ENCODE peak calls at places on chromosomes 3 and 15, in nine cellular contexts. One of them, this sample, is unnamed.

GRCh38 chr3:194000712-194001111 is 135.2 kb upstream of the HES1 start:
- DNase-seq in fibroblast of gingiva: no peak
- DNase-seq in activated B cell treated with CpG ODN at 0.5 μM for 24 hours: no peak
- DNase-seq in AG09319: no peak
- DNase-seq in non-pigmented ciliary epithelial cell: no peak
- DNase-seq in AG10803: no peak
- DNase-seq in T-cell: no peak
- DNase-seq in fibroblast of the aortic adventitia: no peak
- DNase-seq in ACHN: no peak
- DNase-seq in this sample: no peak

GRCh38 chr3:49867871-49868321 is 1.8 kb downstream of the CAMKV start:
- DNase-seq in fibroblast of gingiva: no peak
- DNase-seq in fibroblast of the aortic adventitia: peak; percentile 54
- DNase-seq in AG10803: peak; percentile 21
- DNase-seq in ACHN: peak; percentile 53
- DNase-seq in activated B cell treated with CpG ODN at 0.5 μM for 24 hours: no peak
- DNase-seq in T-cell: no peak
- DNase-seq in AG09319: no peak
- DNase-seq in non-pigmented ciliary epithelial cell: no peak
- DNase-seq in this sample: no peak

GRCh38 chr3:9582332-9582731 is 28.7 kb upstream of the LHFPL4 start:
- DNase-seq in AG10803: no peak
- DNase-seq in non-pigmented ciliary epithelial cell: no peak
- DNase-seq in AG09319: no peak
- DNase-seq in fibroblast of the aortic adventitia: no peak
- DNase-seq in activated B cell treated with CpG ODN at 0.5 μM for 24 hours: no peak
- DNase-seq in ACHN: no peak
- DNase-seq in T-cell: no peak
- DNase-seq in fibroblast of gingiva: no peak
- DNase-seq in this sample: no peak

GRCh38 chr15:52728899-52729298 is 49.7 kb upstream of the ATOSA start:
- DNase-seq in fibroblast of gingiva: peak; percentile 53
- DNase-seq in non-pigmented ciliary epithelial cell: no peak
- DNase-seq in AG10803: peak; percentile 69
- DNase-seq in T-cell: no peak
- DNase-seq in fibroblast of the aortic adventitia: peak; percentile 66
- DNase-seq in AG09319: peak; percentile 49
- DNase-seq in activated B cell treated with CpG ODN at 0.5 μM for 24 hours: no peak
- DNase-seq in ACHN: no peak
- DNase-seq in this sample: no peak

GRCh38 chr3:176522436-176522835 is 674.8 kb downstream of the TBL1XR1 start:
- DNase-seq in fibroblast of gingiva: no peak
- DNase-seq in fibroblast of the aortic adventitia: no peak
- DNase-seq in non-pigmented ciliary epithelial cell: no peak
- DNase-seq in ACHN: no peak
- DNase-seq in T-cell: no peak
- DNase-seq in AG10803: no peak
- DNase-seq in AG09319: no peak
- DNase-seq in activated B cell treated with CpG ODN at 0.5 μM for 24 hours: no peak
- DNase-seq in this sample: no peak

GRCh38 chr3:169948559-169949371 is 17.8 kb upstream of the SEC62 start:
- DNase-seq in ACHN: no peak
- DNase-seq in non-pigmented ciliary epithelial cell: no peak
- DNase-seq in fibroblast of the aortic adventitia: no peak
- DNase-seq in fibroblast of gingiva: no peak
- DNase-seq in activated B cell treated with CpG ODN at 0.5 μM for 24 hours: no peak
- DNase-seq in AG09319: no peak
- DNase-seq in T-cell: no peak
- DNase-seq in AG10803: no peak
- DNase-seq in this sample: no peak

GRCh38 chr15:40511093-40511471 is 40.3 kb downstream of the CHST14 start:
- DNase-seq in activated B cell treated with CpG ODN at 0.5 μM for 24 hours: peak; percentile 43
- DNase-seq in T-cell: no peak
- DNase-seq in non-pigmented ciliary epithelial cell: no peak
- DNase-seq in fibroblast of the aortic adventitia: no peak
- DNase-seq in AG10803: peak; percentile 15
- DNase-seq in ACHN: no peak
- DNase-seq in fibroblast of gingiva: no peak
- DNase-seq in AG09319: no peak
- DNase-seq in this sample: peak; percentile 6

GRCh38 chr3:67416703-67417102 is 237.7 kb downstream of the SUCLG2 start:
- DNase-seq in T-cell: no peak
- DNase-seq in non-pigmented ciliary epithelial cell: no peak
- DNase-seq in fibroblast of gingiva: no peak
- DNase-seq in activated B cell treated with CpG ODN at 0.5 μM for 24 hours: no peak
- DNase-seq in AG10803: no peak
- DNase-seq in ACHN: no peak
- DNase-seq in AG09319: no peak
- DNase-seq in fibroblast of the aortic adventitia: no peak
- DNase-seq in this sample: no peak

GRCh38 chr3:5010706-5011554 is 31.7 kb downstream of the BHLHE40 start:
- DNase-seq in AG10803: peak; percentile 78
- DNase-seq in ACHN: no peak
- DNase-seq in T-cell: no peak
- DNase-seq in AG09319: peak; percentile 69
- DNase-seq in non-pigmented ciliary epithelial cell: no peak
- DNase-seq in activated B cell treated with CpG ODN at 0.5 μM for 24 hours: no peak
- DNase-seq in fibroblast of the aortic adventitia: no peak
- DNase-seq in fibroblast of gingiva: peak; percentile 73
- DNase-seq in this sample: peak; percentile 52

GRCh38 chr15:66154581-66154980 is 99.0 kb downstream of the MEGF11 start:
- DNase-seq in non-pigmented ciliary epithelial cell: no peak
- DNase-seq in AG10803: no peak
- DNase-seq in activated B cell treated with CpG ODN at 0.5 μM for 24 hours: no peak
- DNase-seq in fibroblast of gingiva: no peak
- DNase-seq in fibroblast of the aortic adventitia: no peak
- DNase-seq in ACHN: no peak
- DNase-seq in AG09319: no peak
- DNase-seq in T-cell: no peak
- DNase-seq in this sample: no peak

GRCh38 chr3:114406286-114406685 is 112.5 kb downstream of the TIGIT start:
- DNase-seq in AG09319: peak; percentile 38
- DNase-seq in fibroblast of gingiva: peak; percentile 83
- DNase-seq in T-cell: no peak
- DNase-seq in ACHN: no peak
- DNase-seq in non-pigmented ciliary epithelial cell: peak; percentile 37
- DNase-seq in AG10803: peak; percentile 89
- DNase-seq in activated B cell treated with CpG ODN at 0.5 μM for 24 hours: no peak
- DNase-seq in fibroblast of the aortic adventitia: no peak
- DNase-seq in this sample: no peak

GRCh38 chr3:30751610-30752299 is 142.7 kb downstream of the GADL1 start:
- DNase-seq in AG09319: peak; percentile 15
- DNase-seq in activated B cell treated with CpG ODN at 0.5 μM for 24 hours: peak; percentile 20
- DNase-seq in fibroblast of the aortic adventitia: peak; percentile 68
- DNase-seq in AG10803: peak; percentile 32
- DNase-seq in fibroblast of gingiva: peak; percentile 10
- DNase-seq in ACHN: peak; percentile 28
- DNase-seq in non-pigmented ciliary epithelial cell: peak; percentile 34
- DNase-seq in T-cell: peak; percentile 52
- DNase-seq in this sample: peak; percentile 6

GRCh38 chr3:49759226-49759625 is 27.1 kb downstream of the IP6K1 start:
- DNase-seq in fibroblast of gingiva: no peak
- DNase-seq in non-pigmented ciliary epithelial cell: no peak
- DNase-seq in fibroblast of the aortic adventitia: peak; percentile 7
- DNase-seq in AG10803: no peak
- DNase-seq in ACHN: no peak
- DNase-seq in T-cell: no peak
- DNase-seq in AG09319: no peak
- DNase-seq in activated B cell treated with CpG ODN at 0.5 μM for 24 hours: no peak
- DNase-seq in this sample: no peak

GRCh38 chr3:27791956-27792355 is 69.8 kb upstream of the EOMES start:
- DNase-seq in ACHN: no peak
- DNase-seq in fibroblast of the aortic adventitia: no peak
- DNase-seq in AG09319: no peak
- DNase-seq in activated B cell treated with CpG ODN at 0.5 μM for 24 hours: no peak
- DNase-seq in AG10803: no peak
- DNase-seq in non-pigmented ciliary epithelial cell: no peak
- DNase-seq in T-cell: no peak
- DNase-seq in fibroblast of gingiva: no peak
- DNase-seq in this sample: no peak

GRCh38 chr15:96585634-96586386 is 255.3 kb downstream of the NR2F2 start:
- DNase-seq in non-pigmented ciliary epithelial cell: no peak
- DNase-seq in fibroblast of gingiva: no peak
- DNase-seq in AG09319: peak; percentile 2
- DNase-seq in T-cell: no peak
- DNase-seq in AG10803: peak; percentile 6
- DNase-seq in activated B cell treated with CpG ODN at 0.5 μM for 24 hours: no peak
- DNase-seq in fibroblast of the aortic adventitia: peak; percentile 14
- DNase-seq in ACHN: peak; percentile 32
- DNase-seq in this sample: no peak

GRCh38 chr3:169181666-169182065 is 481.8 kb downstream of the MECOM start:
- DNase-seq in fibroblast of gingiva: no peak
- DNase-seq in activated B cell treated with CpG ODN at 0.5 μM for 24 hours: no peak
- DNase-seq in AG10803: no peak
- DNase-seq in non-pigmented ciliary epithelial cell: no peak
- DNase-seq in ACHN: no peak
- DNase-seq in fibroblast of the aortic adventitia: no peak
- DNase-seq in AG09319: no peak
- DNase-seq in T-cell: no peak
- DNase-seq in this sample: no peak

GRCh38 chr15:100207053-100207452 is 134.7 kb downstream of the ADAMTS17 start:
- DNase-seq in fibroblast of the aortic adventitia: no peak
- DNase-seq in ACHN: no peak
- DNase-seq in activated B cell treated with CpG ODN at 0.5 μM for 24 hours: no peak
- DNase-seq in AG09319: no peak
- DNase-seq in non-pigmented ciliary epithelial cell: no peak
- DNase-seq in AG10803: no peak
- DNase-seq in T-cell: no peak
- DNase-seq in fibroblast of gingiva: no peak
- DNase-seq in this sample: no peak

GRCh38 chr3:133330043-133330442 is 69.8 kb upstream of the BFSP2 start:
- DNase-seq in ACHN: no peak
- DNase-seq in T-cell: no peak
- DNase-seq in AG10803: no peak
- DNase-seq in non-pigmented ciliary epithelial cell: no peak
- DNase-seq in AG09319: no peak
- DNase-seq in fibroblast of the aortic adventitia: no peak
- DNase-seq in activated B cell treated with CpG ODN at 0.5 μM for 24 hours: no peak
- DNase-seq in fibroblast of gingiva: no peak
- DNase-seq in this sample: no peak

GRCh38 chr3:141422961-141423582 is 54.8 kb downstream of the ZBTB38 start:
- DNase-seq in AG10803: no peak
- DNase-seq in activated B cell treated with CpG ODN at 0.5 μM for 24 hours: no peak
- DNase-seq in fibroblast of gingiva: no peak
- DNase-seq in AG09319: no peak
- DNase-seq in ACHN: no peak
- DNase-seq in T-cell: no peak
- DNase-seq in fibroblast of the aortic adventitia: no peak
- DNase-seq in non-pigmented ciliary epithelial cell: no peak
- DNase-seq in this sample: no peak

GRCh38 chr15:66709884-66710283 is 7.8 kb downstream of the SMAD6 start:
- DNase-seq in T-cell: no peak
- DNase-seq in fibroblast of the aortic adventitia: no peak
- DNase-seq in non-pigmented ciliary epithelial cell: no peak
- DNase-seq in AG09319: no peak
- DNase-seq in fibroblast of gingiva: no peak
- DNase-seq in activated B cell treated with CpG ODN at 0.5 μM for 24 hours: no peak
- DNase-seq in AG10803: no peak
- DNase-seq in ACHN: no peak
- DNase-seq in this sample: no peak

GRCh38 chr3:38649500-38650247 is at the start of gene SCN5A:
- DNase-seq in fibroblast of gingiva: no peak
- DNase-seq in ACHN: peak; percentile 31
- DNase-seq in fibroblast of the aortic adventitia: no peak
- DNase-seq in AG09319: no peak
- DNase-seq in non-pigmented ciliary epithelial cell: no peak
- DNase-seq in T-cell: peak; percentile 31
- DNase-seq in AG10803: no peak
- DNase-seq in activated B cell treated with CpG ODN at 0.5 μM for 24 hours: no peak
- DNase-seq in this sample: peak; percentile 31

GRCh38 chr3:142209655-142210054 is 15.7 kb downstream of the GK5 start:
- DNase-seq in AG10803: peak; percentile 83
- DNase-seq in activated B cell treated with CpG ODN at 0.5 μM for 24 hours: no peak
- DNase-seq in T-cell: no peak
- DNase-seq in ACHN: no peak
- DNase-seq in fibroblast of the aortic adventitia: peak; percentile 97
- DNase-seq in fibroblast of gingiva: peak; percentile 88
- DNase-seq in non-pigmented ciliary epithelial cell: peak; percentile 42
- DNase-seq in AG09319: peak; percentile 49
- DNase-seq in this sample: no peak

GRCh38 chr3:100106531-100107155 is 7.7 kb downstream of the FILIP1L start:
- DNase-seq in fibroblast of the aortic adventitia: peak; percentile 59
- DNase-seq in ACHN: no peak
- DNase-seq in fibroblast of gingiva: no peak
- DNase-seq in AG09319: no peak
- DNase-seq in T-cell: no peak
- DNase-seq in non-pigmented ciliary epithelial cell: no peak
- DNase-seq in AG10803: peak; percentile 40
- DNase-seq in activated B cell treated with CpG ODN at 0.5 μM for 24 hours: no peak
- DNase-seq in this sample: no peak

GRCh38 chr3:72246685-72247084 is 461.7 kb upstream of the PROK2 start:
- DNase-seq in fibroblast of gingiva: no peak
- DNase-seq in non-pigmented ciliary epithelial cell: no peak
- DNase-seq in T-cell: no peak
- DNase-seq in activated B cell treated with CpG ODN at 0.5 μM for 24 hours: no peak
- DNase-seq in fibroblast of the aortic adventitia: no peak
- DNase-seq in AG09319: no peak
- DNase-seq in AG10803: no peak
- DNase-seq in ACHN: no peak
- DNase-seq in this sample: no peak

GRCh38 chr3:196942915-196943277 is 568 bp upstream of the NCBP2 start:
- DNase-seq in ACHN: no peak
- DNase-seq in activated B cell treated with CpG ODN at 0.5 μM for 24 hours: no peak
- DNase-seq in fibroblast of the aortic adventitia: no peak
- DNase-seq in AG09319: no peak
- DNase-seq in AG10803: no peak
- DNase-seq in T-cell: no peak
- DNase-seq in fibroblast of gingiva: no peak
- DNase-seq in non-pigmented ciliary epithelial cell: no peak
- DNase-seq in this sample: no peak

GRCh38 chr15:65791335-65792129 is 561 bp downstream of the DENND4A start:
- DNase-seq in AG10803: no peak
- DNase-seq in fibroblast of the aortic adventitia: peak; percentile 39
- DNase-seq in AG09319: no peak
- DNase-seq in activated B cell treated with CpG ODN at 0.5 μM for 24 hours: no peak
- DNase-seq in T-cell: no peak
- DNase-seq in fibroblast of gingiva: no peak
- DNase-seq in non-pigmented ciliary epithelial cell: no peak
- DNase-seq in ACHN: peak; percentile 61
- DNase-seq in this sample: peak; percentile 43

GRCh38 chr15:67845974-67846373 is 6.1 kb upstream of the RNU6-1 start:
- DNase-seq in AG09319: no peak
- DNase-seq in T-cell: no peak
- DNase-seq in AG10803: no peak
- DNase-seq in ACHN: no peak
- DNase-seq in fibroblast of gingiva: no peak
- DNase-seq in activated B cell treated with CpG ODN at 0.5 μM for 24 hours: no peak
- DNase-seq in fibroblast of the aortic adventitia: no peak
- DNase-seq in non-pigmented ciliary epithelial cell: no peak
- DNase-seq in this sample: no peak

GRCh38 chr3:134652886-134653630 is 2.2 kb upstream of the KY start:
- DNase-seq in AG10803: no peak
- DNase-seq in fibroblast of the aortic adventitia: no peak
- DNase-seq in activated B cell treated with CpG ODN at 0.5 μM for 24 hours: no peak
- DNase-seq in non-pigmented ciliary epithelial cell: no peak
- DNase-seq in AG09319: no peak
- DNase-seq in ACHN: no peak
- DNase-seq in T-cell: no peak
- DNase-seq in fibroblast of gingiva: no peak
- DNase-seq in this sample: no peak

GRCh38 chr15:33956397-33956796 is 11.9 kb upstream of the CHRM5 start:
- DNase-seq in ACHN: no peak
- DNase-seq in AG09319: no peak
- DNase-seq in T-cell: no peak
- DNase-seq in AG10803: no peak
- DNase-seq in fibroblast of gingiva: no peak
- DNase-seq in non-pigmented ciliary epithelial cell: no peak
- DNase-seq in activated B cell treated with CpG ODN at 0.5 μM for 24 hours: no peak
- DNase-seq in fibroblast of the aortic adventitia: peak; percentile 66
- DNase-seq in this sample: no peak

GRCh38 chr3:113018461-113019181 is 27.8 kb downstream of the GTPBP8 start:
- DNase-seq in activated B cell treated with CpG ODN at 0.5 μM for 24 hours: no peak
- DNase-seq in AG10803: peak; percentile 40
- DNase-seq in ACHN: peak; percentile 17
- DNase-seq in AG09319: no peak
- DNase-seq in fibroblast of gingiva: peak; percentile 52
- DNase-seq in T-cell: no peak
- DNase-seq in fibroblast of the aortic adventitia: peak; percentile 44
- DNase-seq in non-pigmented ciliary epithelial cell: no peak
- DNase-seq in this sample: no peak

GRCh38 chr15:60381148-60381788 is 16.5 kb downstream of the ANXA2 start:
- DNase-seq in ACHN: no peak
- DNase-seq in activated B cell treated with CpG ODN at 0.5 μM for 24 hours: no peak
- DNase-seq in fibroblast of the aortic adventitia: peak; percentile 71
- DNase-seq in AG10803: peak; percentile 75
- DNase-seq in AG09319: no peak
- DNase-seq in non-pigmented ciliary epithelial cell: no peak
- DNase-seq in T-cell: no peak
- DNase-seq in fibroblast of gingiva: peak; percentile 25
- DNase-seq in this sample: no peak

This sample was measured in central memory CD4-positive, alpha-beta T cell.